ENCODE peak calls at places on chromosomes 13 and 19, in nine cellular contexts. W, L, R, Z, O, Y, H, G and M are unnamed samples. For H3K9me3, the result is how much of the 10 kb centered on the place peaks cover.

GRCh38 chr13:113548778-113549621 is 35.6 kb upstream of the TFDP1 start:
- DNase-seq in W (no peak), L (no peak), R (no peak), Z (no peak), O (no peak), Y (no peak), H (peak), G (no peak), M (no peak)

GRCh38 chr19:31675187-31675913 is 326.1 kb upstream of the TSHZ3 start:
- DNase-seq in W (no peak), L (no peak), R (peak), Z (no peak), O (no peak), Y (no peak), H (no peak), G (no peak), M (no peak)

GRCh38 chr19:40612831-40613668 is 11.9 kb downstream of the LTBP4 start:
- DNase-seq in W (no peak), L (no peak), R (peak), Z (peak), O (peak), Y (no peak), H (no peak), G (no peak), M (peak)

GRCh38 chr13:81683526-81683925 is 1342.6 kb upstream of the SPRY2 start:
- DNase-seq in W (no peak), L (no peak), R (no peak), Z (no peak), O (no peak), Y (no peak), H (no peak), G (no peak), M (no peak)

GRCh38 chr19:31109626-31110025 is 239.6 kb downstream of the TSHZ3 start:
- DNase-seq in W (no peak), L (no peak), R (peak), Z (no peak), O (no peak), Y (no peak), H (no peak), G (no peak), M (no peak)

GRCh38 chr19:17933414-17934129 is 757 bp downstream of the CCDC124 start:
- DNase-seq in W (no peak), L (no peak), R (peak), Z (no peak), O (no peak), Y (no peak), H (no peak), G (peak), M (no peak)

GRCh38 chr13:111123221-111123620 is 8.1 kb downstream of the ARHGEF7 start:
- DNase-seq in W (no peak), L (no peak), R (no peak), Z (no peak), O (no peak), Y (no peak), H (no peak), G (no peak), M (no peak)

GRCh38 chr13:25214371-25215252 is 42.5 kb upstream of the AMER2 start:
- DNase-seq in W (peak), L (peak), R (peak), Z (no peak), O (no peak), Y (no peak), H (no peak), G (no peak), M (no peak)

GRCh38 chr13:52638929-52639328 is 3.3 kb upstream of the HNRNPA1L2 start:
- DNase-seq in W (no peak), L (no peak), R (no peak), Z (no peak), O (no peak), Y (no peak), H (no peak), G (no peak), M (no peak)

GRCh38 chr13:98284677-98285076 is 107.6 kb upstream of the RNF113B start:
- DNase-seq in W (no peak), L (no peak), R (no peak), Z (no peak), O (no peak), Y (no peak), H (no peak), G (no peak), M (no peak)

GRCh38 chr19:14339741-14340140 is 41.5 kb upstream of the ADGRE5 start:
- DNase-seq in W (no peak), L (no peak), R (no peak), Z (no peak), O (no peak), Y (no peak), H (no peak), G (no peak), M (no peak)

GRCh38 chr13:69324109-69324886 is 783.3 kb upstream of the ATXN8OS start:
- DNase-seq in W (no peak), L (no peak), R (peak), Z (no peak), O (peak), Y (no peak), H (no peak), G (peak), M (no peak)

GRCh38 chr13:94233401-94233800 is 246.1 kb downstream of the DCT start:
- DNase-seq in W (peak), L (peak), R (peak), Z (no peak), O (no peak), Y (no peak), H (no peak), G (no peak), M (no peak)

GRCh38 chr13:94620286-94620896 is 18.7 kb downstream of the GPR180 start:
- DNase-seq in W (no peak), L (no peak), R (peak), Z (peak), O (peak), Y (no peak), H (no peak), G (peak), M (no peak)

GRCh38 chr13:95716231-95716630 is 39.3 kb downstream of the DNAJC3 start:
- DNase-seq in W (no peak), L (no peak), R (no peak), Z (no peak), O (no peak), Y (no peak), H (no peak), G (no peak), M (no peak)

GRCh38 chr19:29418106-29418684 is 107.6 kb upstream of the VSTM2B start:
- DNase-seq in W (no peak), L (no peak), R (no peak), Z (no peak), O (no peak), Y (no peak), H (no peak), G (no peak), M (no peak)

GRCh38 chr13:79749985-79750551 is 269.1 kb downstream of the NDFIP2 start:
- DNase-seq in W (peak), L (peak), R (peak), Z (no peak), O (peak), Y (no peak), H (peak), G (no peak), M (no peak)

GRCh38 chr13:40401911-40402776 is 264.3 kb downstream of the FOXO1 start:
- DNase-seq in W (peak), L (peak), R (peak), Z (peak), O (peak), Y (peak), H (peak), G (peak), M (no peak)

GRCh38 chr19:45472557-45473365 is 5.0 kb downstream of the FOSB start:
- DNase-seq in W (no peak), L (no peak), R (peak), Z (no peak), O (no peak), Y (no peak), H (no peak), G (no peak), M (no peak)

GRCh38 chr13:98981596-98982195 is 3.8 kb upstream of the DOCK9 start:
- DNase-seq in W (no peak), L (no peak), R (no peak), Z (no peak), O (no peak), Y (no peak), H (no peak), G (no peak), M (no peak)

GRCh38 chr13:65971541-65971940 is 1258.6 kb downstream of the PCDH9 start:
- DNase-seq in W (no peak), L (no peak), R (no peak), Z (no peak), O (no peak), Y (no peak), H (no peak), G (no peak), M (no peak)

GRCh38 chr13:113209880-113210421 is 538 bp downstream of the CUL4A start:
- DNase-seq in W (peak), L (no peak), R (peak), Z (peak), O (peak), Y (no peak), H (peak), G (peak), M (peak)

GRCh38 chr13:48112896-48113525 is 18.1 kb upstream of the MED4 start:
- DNase-seq in W (no peak), L (no peak), R (peak), Z (no peak), O (no peak), Y (no peak), H (no peak), G (no peak), M (no peak)

GRCh38 chr13:29954082-29955043 is 103.9 kb upstream of the UBL3 start:
- DNase-seq in W (no peak), L (no peak), R (no peak), Z (peak), O (peak), Y (no peak), H (no peak), G (no peak), M (no peak)

GRCh38 chr19:49642488-49643035 is 553 bp downstream of the SCAF1 start:
- DNase-seq in W (no peak), L (no peak), R (no peak), Z (no peak), O (no peak), Y (no peak), H (no peak), G (no peak), M (no peak)

GRCh38 chr19:30029721-30030510 is 87.9 kb downstream of the URI1 start:
- DNase-seq in W (no peak), L (no peak), R (no peak), Z (no peak), O (no peak), Y (peak), H (no peak), G (no peak), M (no peak)

GRCh38 chr19:22945560-22945959 is 57.4 kb downstream of the ZNF728 start:
- DNase-seq in W (no peak), L (no peak), R (peak), Z (no peak), O (no peak), Y (no peak), H (no peak), G (no peak), M (no peak)

GRCh38 chr13:110344320-110344719 is 37.2 kb downstream of the COL4A2 start:
- DNase-seq in W (no peak), L (no peak), R (no peak), Z (no peak), O (no peak), Y (no peak), H (no peak), G (no peak), M (no peak)

GRCh38 chr13:34570954-34571353 is 371.1 kb upstream of the NBEA start:
- DNase-seq in W (no peak), L (no peak), R (peak), Z (no peak), O (no peak), Y (no peak), H (no peak), G (no peak), M (no peak)

GRCh38 chr19:6030214-6030507 is 52.2 kb upstream of the RANBP3 start:
- DNase-seq in W (no peak), L (no peak), R (peak), Z (no peak), O (no peak), Y (no peak), H (no peak), G (no peak), M (no peak)

GRCh38 chr13:50236898-50237318 is 221.7 kb downstream of the KCNRG start:
- DNase-seq in W (no peak), L (no peak), R (no peak), Z (peak), O (no peak), Y (peak), H (no peak), G (no peak), M (peak)

GRCh38 chr13:109872864-109873263 is 86.5 kb upstream of the IRS2 start:
- DNase-seq in W (no peak), L (no peak), R (no peak), Z (no peak), O (no peak), Y (no peak), H (no peak), G (no peak), M (no peak)

GRCh38 chr13:99984463-99985242 is 3.1 kb downstream of the ZIC2 start:
- DNase-seq in W (no peak), L (no peak), R (no peak), Z (no peak), O (no peak), Y (no peak), H (no peak), G (no peak), M (no peak)

GRCh38 chr19:7450243-7451223 is 38.3 kb downstream of the PEX11G start:
- DNase-seq in W (no peak), L (no peak), R (peak), Z (no peak), O (peak), Y (peak), H (no peak), G (peak), M (no peak)

GRCh38 chr19:1103691-1104451 is at the start of gene GPX4:
- DNase-seq in W (peak), L (peak), R (peak), Z (peak), O (peak), Y (peak), H (peak), G (peak), M (peak)

GRCh38 chr13:64488731-64489130 is 2741.4 kb downstream of the PCDH9 start:
- DNase-seq in W (no peak), L (no peak), R (peak), Z (no peak), O (no peak), Y (no peak), H (no peak), G (no peak), M (no peak)

GRCh38 chr13:78631077-78631476 is 27.7 kb upstream of the POU4F1 start:
- DNase-seq in W (no peak), L (no peak), R (no peak), Z (no peak), O (peak), Y (no peak), H (no peak), G (no peak), M (no peak)

GRCh38 chr19:32129141-32129540 is 216.3 kb upstream of the ZNF507 start:
- DNase-seq in W (no peak), L (no peak), R (peak), Z (no peak), O (no peak), Y (no peak), H (no peak), G (no peak), M (no peak)

GRCh38 chr13:37615271-37615670 is 16.7 kb upstream of the POSTN start:
- DNase-seq in W (no peak), L (no peak), R (no peak), Z (no peak), O (no peak), Y (no peak), H (no peak), G (no peak), M (no peak)

GRCh38 chr19:50669319-50670101 is 20.3 kb downstream of the C19orf81 start:
- DNase-seq in W (no peak), L (no peak), R (no peak), Z (peak), O (peak), Y (no peak), H (peak), G (no peak), M (peak)

DNA sequence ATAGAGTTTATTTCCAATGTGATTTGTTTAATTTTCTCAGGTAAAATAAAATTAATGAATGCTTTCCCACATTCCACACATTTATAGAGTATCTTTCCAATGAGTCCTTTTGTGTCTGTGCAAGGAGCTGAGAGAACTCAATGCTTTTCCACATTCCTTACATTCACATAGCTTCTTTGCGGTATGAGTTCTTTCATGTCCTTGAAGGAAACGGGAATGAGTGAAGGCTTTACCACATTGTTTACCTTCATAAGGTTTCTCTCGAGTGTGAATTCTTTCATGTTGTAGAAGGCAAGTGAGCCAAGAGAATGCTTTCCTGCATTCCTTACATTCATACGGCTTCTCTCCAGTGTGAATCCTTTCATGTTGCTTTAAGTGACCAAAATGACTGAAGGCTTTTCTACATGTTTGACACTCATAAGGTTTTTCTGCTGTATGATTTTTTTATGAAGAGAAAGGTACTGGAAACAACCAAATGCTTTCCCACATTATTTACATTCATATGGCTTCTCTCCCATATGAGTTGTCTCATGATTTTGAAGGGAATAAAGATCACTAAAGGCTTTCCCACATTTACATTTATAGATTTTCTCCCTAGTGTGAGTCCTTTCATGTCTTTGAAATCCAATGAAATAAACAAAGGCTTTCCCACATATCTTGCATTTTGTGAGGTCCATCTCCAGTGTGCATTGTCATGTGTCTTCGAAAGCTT is 14.4 kb upstream of the ZNF442 start:
- DNase-seq in W (no peak), L (no peak), R (no peak), Z (no peak), O (no peak), Y (no peak), H (no peak), G (no peak), M (no peak)
- H3K9me3 ChIP-seq in W (under half), L (under half), R (half or more), Z (half or more), O (under half), Y (under half), H (under half), G (under half), M (under half)

DNA sequence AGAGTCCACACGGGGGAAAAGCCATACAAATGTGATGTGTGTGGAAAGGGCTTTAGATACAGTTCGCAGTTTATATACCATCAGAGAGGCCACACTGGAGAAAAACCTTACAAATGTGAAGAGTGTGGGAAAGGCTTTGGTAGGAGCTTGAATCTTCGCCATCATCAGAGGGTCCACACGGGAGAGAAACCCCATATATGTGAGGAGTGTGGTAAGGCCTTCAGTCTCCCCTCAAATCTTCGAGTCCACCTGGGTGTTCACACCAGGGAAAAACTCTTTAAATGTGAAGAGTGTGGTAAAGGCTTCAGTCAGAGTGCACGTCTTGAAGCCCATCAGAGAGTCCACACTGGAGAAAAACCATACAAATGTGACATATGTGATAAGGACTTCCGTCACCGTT is 23.3 kb upstream of the ZNF233 start:
- DNase-seq in W (no peak), L (no peak), R (no peak), Z (no peak), O (no peak), Y (no peak), H (no peak), G (no peak), M (no peak)
- H3K9me3 ChIP-seq in W (under half), L (under half), R (half or more), Z (half or more), O (under half), Y (under half), H (half or more), G (under half), M (under half)

GRCh38 chr19:2509096-2509495 is 33.2 kb downstream of the GADD45B start:
- DNase-seq in W (no peak), L (no peak), R (no peak), Z (no peak), O (no peak), Y (no peak), H (no peak), G (no peak), M (no peak)

GRCh38 chr19:2512523-2513431 is 36.9 kb downstream of the GADD45B start:
- DNase-seq in W (no peak), L (no peak), R (no peak), Z (no peak), O (no peak), Y (no peak), H (no peak), G (no peak), M (no peak)

GRCh38 chr19:2511570-2511969 is 35.6 kb downstream of the GADD45B start:
- DNase-seq in W (no peak), L (no peak), R (no peak), Z (no peak), O (no peak), Y (no peak), H (no peak), G (no peak), M (no peak)

GRCh38 chr19:2514981-2515518 is 39.1 kb downstream of the GADD45B start:
- DNase-seq in W (no peak), L (no peak), R (no peak), Z (no peak), O (no peak), Y (no peak), H (no peak), G (no peak), M (no peak)

GRCh38 chr19:2511991-2512390 is 36.1 kb downstream of the GADD45B start:
- DNase-seq in W (no peak), L (no peak), R (no peak), Z (no peak), O (no peak), Y (no peak), H (no peak), G (no peak), M (no peak)
- H3K9me3 ChIP-seq in W (under half), L (under half), R (under half), Z (under half), O (under half), Y (under half), H (under half), G (under half), M (under half)

GRCh38 chr13:43964698-43965097 is 85.0 kb downstream of the LACC1 start:
- DNase-seq in W (no peak), L (no peak), R (no peak), Z (no peak), O (no peak), Y (no peak), H (no peak), G (no peak), M (no peak)
- H3K9me3 ChIP-seq in W (under half), L (under half), R (under half), Z (under half), O (under half), Y (under half), H (under half), G (under half), M (under half)

DNA sequence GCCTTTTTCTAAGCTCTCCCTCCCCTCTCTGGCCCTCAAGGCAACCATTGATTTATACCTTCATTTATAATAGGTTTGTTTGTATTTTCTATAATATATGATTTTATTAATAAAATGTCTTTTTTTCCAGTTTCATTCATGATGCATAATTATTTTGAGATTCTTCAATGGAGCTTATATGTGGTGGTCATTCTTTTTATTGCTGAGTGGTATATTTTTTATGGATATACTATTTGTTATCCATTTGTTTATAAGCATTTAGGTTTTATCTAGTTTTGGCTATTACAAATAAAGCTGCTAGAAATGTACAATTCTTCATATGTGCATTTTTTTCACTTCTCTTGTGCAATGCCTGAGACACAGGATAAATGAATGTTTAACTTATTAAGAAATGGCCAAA is 10.8 kb downstream of the ZNF211 start:
- DNase-seq in W (no peak), L (no peak), R (no peak), Z (no peak), O (no peak), Y (no peak), H (no peak), G (no peak), M (no peak)
- H3K9me3 ChIP-seq in W (under half), L (under half), R (half or more), Z (half or more), O (under half), Y (under half), H (under half), G (under half), M (under half)

DNA sequence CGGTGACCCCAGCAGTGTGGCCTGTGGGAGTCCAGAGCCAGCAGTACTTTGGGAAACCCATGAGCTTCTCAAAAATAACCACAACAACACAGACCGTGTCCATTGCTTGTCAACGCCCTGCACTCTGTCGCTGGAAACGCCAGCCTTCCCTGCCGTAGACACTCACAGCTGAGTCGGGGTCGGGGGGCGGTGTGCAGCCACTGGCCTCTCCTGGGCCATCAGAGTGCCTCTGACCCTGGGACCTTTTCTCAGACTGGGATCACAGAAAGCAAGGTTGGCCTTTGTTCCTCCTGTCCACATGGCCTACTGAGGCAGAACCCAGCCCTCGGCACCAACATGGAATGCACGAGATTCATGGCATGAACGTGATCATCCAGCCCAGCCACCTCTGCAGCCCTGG is 95.7 kb downstream of the TUBA3C start:
- DNase-seq in W (no peak), L (no peak), R (no peak), Z (no peak), O (no peak), Y (no peak), H (no peak), G (no peak), M (no peak)
- H3K9me3 ChIP-seq in W (under half), L (under half), R (under half), Z (under half), O (under half), Y (under half), H (under half), G (under half), M (under half)